ENCODE peak calls at places on chromosomes 2 and 18, in seven cellular contexts. U, Q, A, W, C, T and X are unnamed samples.

GRCh38 chr2:28707592-28707991 is 44.0 kb upstream of the PPP1CB start:
- DNase-seq in U (no peak), T (no peak), Q (no peak), A (no peak), W (no peak), C (no peak), X (no peak)

GRCh38 chr2:29611850-29612249 is 309.5 kb downstream of the ALK start:
- DNase-seq in C (no peak), W (no peak), A (no peak), T (no peak), U (no peak), Q (no peak), X (no peak)

GRCh38 chr18:78975282-78975681 is 4.3 kb upstream of the SALL3 start:
- DNase-seq in T (no peak), C (peak; percentile 73), A (no peak), W (no peak), Q (no peak), U (no peak), X (no peak)

GRCh38 chr2:25825238-25825637 is 53.0 kb downstream of the ASXL2 start:
- DNase-seq in A (no peak), C (no peak), Q (no peak), U (no peak), T (no peak), W (no peak), X (no peak)

GRCh38 chr2:70145168-70145538 is 45.7 kb downstream of the C2orf42 start:
- DNase-seq in A (no peak), U (no peak), W (no peak), T (no peak), Q (no peak), C (peak; percentile 68), X (no peak)

GRCh38 chr2:81481242-81481993 is 1176.9 kb upstream of the LRRTM1 start:
- DNase-seq in T (no peak), Q (no peak), U (peak; percentile 42), A (peak; percentile 0), W (no peak), C (no peak), X (peak; percentile 55)

GRCh38 chr2:112021781-112022231 is 33.3 kb upstream of the TMEM87B start:
- DNase-seq in A (no peak), U (no peak), T (no peak), Q (no peak), W (no peak), C (peak; percentile 76), X (no peak)

GRCh38 chr2:816278-816677 is 134.4 kb upstream of the SNTG2 start:
- DNase-seq in W (no peak), U (no peak), A (no peak), C (peak; percentile 52), Q (no peak), T (no peak), X (no peak)

GRCh38 chr2:89829828-89830227 is 1138.4 kb downstream of the RPIA start:
- DNase-seq in A (no peak), C (no peak), Q (no peak), T (no peak), W (no peak), U (no peak), X (no peak)

GRCh38 chr2:240374085-240374907 is 61.2 kb upstream of the GPC1 start:
- DNase-seq in W (no peak), U (no peak), Q (peak; percentile 95), C (peak; percentile 99), A (peak; percentile 93), T (peak; percentile 69), X (peak; percentile 46)

GRCh38 chr2:36456227-36456788 is 100.7 kb downstream of the CRIM1 start:
- DNase-seq in T (peak; percentile 59), Q (peak; percentile 82), W (no peak), U (no peak), A (peak; percentile 96), C (peak; percentile 53), X (peak; percentile 66)

GRCh38 chr2:215442392-215442787 is 6.5 kb upstream of the FN1 start:
- DNase-seq in W (no peak), Q (no peak), A (no peak), T (no peak), U (no peak), C (no peak), X (no peak)

GRCh38 chr2:134823431-134823830 is 15.0 kb upstream of the ACMSD start:
- DNase-seq in C (no peak), T (no peak), U (no peak), A (no peak), W (no peak), Q (no peak), X (no peak)

GRCh38 chr2:29165362-29166236 is 50.4 kb downstream of the CLIP4 start:
- DNase-seq in A (peak; percentile 59), Q (no peak), W (no peak), T (no peak), C (no peak), U (no peak), X (no peak)

GRCh38 chr2:177241771-177242135 is 22.8 kb downstream of the NFE2L2 start:
- DNase-seq in W (no peak), Q (no peak), U (no peak), A (peak; percentile 46), T (no peak), C (no peak), X (no peak)

GRCh38 chr2:85537600-85538506 is 1.1 kb upstream of the MAT2A start:
- DNase-seq in U (peak; percentile 65), Q (peak; percentile 86), C (peak; percentile 86), T (peak; percentile 60), W (peak; percentile 41), A (peak; percentile 42), X (peak; percentile 72)

GRCh38 chr2:19731515-19731914 is 170.3 kb downstream of the TTC32 start:
- DNase-seq in A (no peak), U (no peak), T (no peak), C (no peak), Q (no peak), W (no peak), X (no peak)

GRCh38 chr2:109351164-109351756 is 222.3 kb downstream of the SH3RF3 start:
- DNase-seq in C (peak; percentile 96), W (no peak), Q (peak; percentile 93), U (no peak), A (peak; percentile 55), T (no peak), X (peak; percentile 60)

DNA sequence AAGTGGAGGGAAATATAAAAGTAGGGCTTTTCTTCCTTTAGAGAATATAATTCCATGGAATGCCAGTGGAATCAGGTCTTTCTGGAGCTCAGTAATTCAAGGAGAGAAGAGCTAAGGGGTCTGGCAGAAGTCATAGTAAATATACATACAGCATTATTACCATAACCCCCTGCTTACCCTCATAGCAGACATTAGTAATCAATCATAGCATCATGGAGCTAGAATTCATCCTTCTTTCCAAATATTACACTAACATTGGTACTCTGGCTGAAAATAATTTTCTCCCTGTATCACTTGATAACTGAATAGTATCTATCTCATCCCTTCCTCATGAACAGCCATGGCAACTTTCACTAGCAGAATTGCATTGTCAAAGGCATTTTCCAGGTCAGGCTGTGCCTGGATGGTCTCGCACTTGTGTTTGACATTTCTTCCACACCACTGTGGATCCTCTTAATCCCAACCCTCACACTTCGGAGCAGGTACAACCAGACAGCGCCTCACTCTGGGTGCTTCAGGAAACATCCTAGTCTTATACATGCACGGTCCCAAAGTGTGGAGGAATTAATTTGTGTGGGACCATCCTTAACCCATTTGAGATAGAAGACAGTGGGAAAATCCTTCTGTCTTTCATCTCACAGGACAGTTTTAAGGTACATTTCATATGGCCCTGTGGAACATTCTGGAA is 84.2 kb upstream of the SEC11C start:
- DNase-seq in U (no peak), W (no peak), A (peak; percentile 39), T (no peak), Q (peak; percentile 38), C (peak; percentile 34), X (no peak)
- TF ChIP-seq CTCF in U (no peak), W (no peak), A (peak; percentile 35), T (no peak), Q (no peak), C (peak; percentile 36), X (no peak)

GRCh38 chr2:127154396-127154795 is 47.4 kb upstream of the BIN1 start:
- DNase-seq in T (no peak), A (no peak), U (no peak), Q (peak; percentile 31), C (no peak), W (no peak), X (no peak)

GRCh38 chr2:127155901-127156300 is 48.9 kb upstream of the BIN1 start:
- DNase-seq in W (no peak), T (peak; percentile 83), U (no peak), A (peak; percentile 87), C (no peak), Q (peak; percentile 65), X (no peak)

GRCh38 chr2:127150996-127151395 is 44.0 kb upstream of the BIN1 start:
- DNase-seq in T (no peak), W (no peak), U (no peak), A (no peak), Q (no peak), C (no peak), X (no peak)

GRCh38 chr2:127154985-127155650 is 48.2 kb upstream of the BIN1 start:
- DNase-seq in U (no peak), T (peak; percentile 68), W (no peak), A (peak; percentile 79), C (no peak), Q (peak; percentile 59), X (no peak)

GRCh38 chr2:127153691-127154158 is 46.8 kb upstream of the BIN1 start:
- DNase-seq in A (peak; percentile 89), T (peak; percentile 69), C (peak; percentile 93), U (peak; percentile 65), W (no peak), Q (peak; percentile 69), X (peak; percentile 43)
- TF ChIP-seq CTCF in A (no peak), T (no peak), C (peak; percentile 7), U (peak; percentile 18), W (no peak), Q (no peak), X (no peak)

DNA sequence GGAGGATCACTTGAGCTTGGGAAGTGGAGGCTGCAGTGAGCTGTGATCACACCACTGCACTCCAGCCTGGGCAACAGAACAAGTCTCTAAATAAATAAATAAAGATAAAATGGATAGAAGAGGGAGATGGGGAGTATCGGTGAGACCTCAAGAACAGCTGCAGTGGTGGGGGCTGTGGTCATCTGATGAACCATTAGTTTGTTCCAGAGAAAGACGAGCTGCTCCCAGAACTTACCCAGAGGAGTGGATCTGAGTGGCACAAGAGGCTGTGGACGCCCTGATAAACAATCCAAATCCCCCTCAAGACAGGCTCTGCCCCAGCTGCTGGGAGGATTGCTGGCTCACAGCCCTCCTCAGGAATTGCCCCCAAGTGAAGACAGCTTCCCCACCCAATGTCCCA is 26.7 kb downstream of the TMEM127 start:
- DNase-seq in U (no peak), T (no peak), C (no peak), A (no peak), W (no peak), Q (no peak), X (no peak)
- TF ChIP-seq CTCF in U (no peak), T (no peak), C (no peak), A (no peak), W (no peak), Q (no peak), X (no peak)

DNA sequence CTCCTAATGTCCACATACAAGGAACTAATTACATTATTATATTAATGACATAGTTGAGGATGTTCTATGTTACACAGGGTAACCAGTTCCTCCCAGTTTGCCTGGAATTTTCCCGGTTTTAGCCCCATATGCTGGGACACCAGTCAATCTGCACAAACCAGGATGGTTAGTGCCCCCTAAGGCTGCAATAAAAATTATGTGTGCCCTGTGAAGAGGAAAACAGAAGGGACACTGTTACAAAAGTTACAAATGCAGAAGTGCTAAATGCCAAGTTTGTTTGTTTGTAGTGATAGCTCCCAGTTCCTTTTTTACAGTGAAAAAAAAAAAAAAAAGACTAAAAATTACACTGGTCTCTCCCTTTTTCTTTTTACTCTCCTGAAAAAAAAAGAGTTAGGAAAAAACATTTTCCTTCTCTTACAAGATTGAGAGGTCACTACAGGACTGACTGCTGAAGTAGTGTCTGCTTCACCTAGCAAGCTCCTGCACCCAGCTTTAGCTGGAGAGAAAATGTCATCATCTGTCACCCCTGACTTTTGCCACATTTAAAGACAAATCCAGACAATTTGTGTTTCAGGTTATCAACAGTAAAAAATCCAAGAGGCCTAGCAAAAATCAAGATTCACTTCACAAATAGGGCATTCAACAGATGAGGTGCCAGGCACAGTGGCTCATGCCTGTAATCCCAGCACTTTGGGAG is 3.2 kb downstream of the ANKRD44 start:
- DNase-seq in C (no peak), U (no peak), T (no peak), Q (no peak), A (no peak), W (no peak), X (no peak)
- TF ChIP-seq CTCF in C (no peak), U (peak; percentile 20), T (no peak), Q (peak; percentile 7), A (peak; percentile 19), W (no peak), X (no peak)